ENCODE peak calls at places on chromosome 12, in five cellular contexts. K, E, Q, Z and F are unnamed samples.

GRCh38 chr12:123621619-123622530 is 11.6 kb downstream of the EIF2B1 start:
- DNase-seq in K (no peak), E (no peak), Q (no peak), Z (no peak), F (no peak)

GRCh38 chr12:124774462-124775167 is 89.0 kb downstream of the SCARB1 start:
- DNase-seq in K (no peak), E (peak; percentile 85), Q (peak; percentile 30), Z (peak; percentile 48), F (no peak)

GRCh38 chr12:24152270-24152669 is 202.8 kb upstream of the SOX5 start:
- DNase-seq in K (no peak), E (no peak), Q (peak; percentile 64), Z (no peak), F (no peak)

GRCh38 chr12:125096894-125097293 is 31.7 kb downstream of the AACS start:
- DNase-seq in K (no peak), E (no peak), Q (no peak), Z (no peak), F (no peak)

GRCh38 chr12:71057330-71057729 is 100.5 kb downstream of the TSPAN8 start:
- DNase-seq in K (no peak), E (no peak), Q (no peak), Z (no peak), F (no peak)

GRCh38 chr12:27361372-27361771 is 28.7 kb downstream of the BMAL2 start:
- DNase-seq in K (no peak), E (peak; percentile 87), Q (no peak), Z (no peak), F (no peak)

GRCh38 chr12:53996188-53996885 is 3.6 kb upstream of the HOXC9 start:
- DNase-seq in K (no peak), E (no peak), Q (no peak), Z (no peak), F (no peak)

GRCh38 chr12:88579572-88579940 is 715 bp downstream of the KITLG start:
- DNase-seq in K (no peak), E (no peak), Q (peak; percentile 49), Z (peak; percentile 55), F (no peak)

GRCh38 chr12:93048646-93049045 is 119.6 kb upstream of the EEA1 start:
- DNase-seq in K (no peak), E (no peak), Q (no peak), Z (no peak), F (no peak)

GRCh38 chr12:48003226-48004038 is 844 bp downstream of the COL2A1 start:
- DNase-seq in K (no peak), E (no peak), Q (no peak), Z (peak; percentile 10), F (peak; percentile 50)

GRCh38 chr12:12704593-12705230 is 8.7 kb upstream of the GPR19 start:
- DNase-seq in K (no peak), E (peak; percentile 95), Q (peak; percentile 96), Z (peak; percentile 93), F (peak; percentile 83)

GRCh38 chr12:120742207-120742536 is 16.5 kb downstream of the ACADS start:
- DNase-seq in K (no peak), E (no peak), Q (no peak), Z (no peak), F (no peak)

GRCh38 chr12:14395059-14395778 is 29.7 kb downstream of the ATF7IP start:
- DNase-seq in K (no peak), E (no peak), Q (no peak), Z (no peak), F (no peak)

GRCh38 chr12:70641691-70642090 is 4.5 kb upstream of the PTPRB start:
- DNase-seq in K (no peak), E (no peak), Q (no peak), Z (no peak), F (no peak)

GRCh38 chr12:45039757-45040156 is 11.1 kb downstream of the DBX2 start:
- DNase-seq in K (no peak), E (no peak), Q (no peak), Z (no peak), F (no peak)

GRCh38 chr12:50799908-50800307 is 36.0 kb downstream of the ATF1 start:
- DNase-seq in K (no peak), E (no peak), Q (peak; percentile 8), Z (peak; percentile 28), F (no peak)

GRCh38 chr12:26434299-26434915 is 239.0 kb downstream of the SSPN start:
- DNase-seq in K (peak; percentile 29), E (peak; percentile 68), Q (peak; percentile 80), Z (peak; percentile 71), F (peak; percentile 21)

GRCh38 chr12:52896190-52897100 is 8.4 kb downstream of the KRT8 start:
- DNase-seq in K (no peak), E (no peak), Q (no peak), Z (peak; percentile 28), F (no peak)

GRCh38 chr12:4322789-4323188 is 1.8 kb downstream of the TIGAR start:
- DNase-seq in K (no peak), E (no peak), Q (no peak), Z (no peak), F (no peak)

GRCh38 chr12:26056335-26056734 is 68.5 kb downstream of the BHLHE41 start:
- DNase-seq in K (no peak), E (peak; percentile 59), Q (no peak), Z (no peak), F (no peak)

GRCh38 chr12:110282956-110283817 is 2.1 kb downstream of the ATP2A2 start:
- DNase-seq in K (no peak), E (no peak), Q (no peak), Z (peak; percentile 28), F (no peak)

GRCh38 chr12:123150273-123150803 is 552 bp downstream of the PITPNM2 start:
- DNase-seq in K (no peak), E (no peak), Q (no peak), Z (peak; percentile 20), F (no peak)

GRCh38 chr12:39199371-39199770 is 243.5 kb downstream of the KIF21A start:
- DNase-seq in K (no peak), E (no peak), Q (peak; percentile 36), Z (peak; percentile 49), F (no peak)

GRCh38 chr12:53276511-53276910 is 8.4 kb downstream of the ESPL1 start:
- DNase-seq in K (no peak), E (no peak), Q (no peak), Z (no peak), F (no peak)

GRCh38 chr12:24909667-24910066 is 39.2 kb downstream of the BCAT1 start:
- DNase-seq in K (no peak), E (peak; percentile 97), Q (no peak), Z (peak; percentile 96), F (no peak)

GRCh38 chr12:51307655-51308593 is 16.1 kb downstream of the BIN2 start:
- DNase-seq in K (no peak), E (peak; percentile 87), Q (no peak), Z (peak; percentile 43), F (no peak)

GRCh38 chr12:6342140-6342889 is 439 bp upstream of the TNFRSF1A start:
- DNase-seq in K (no peak), E (no peak), Q (peak; percentile 60), Z (no peak), F (no peak)

GRCh38 chr12:6340745-6341438 is 984 bp downstream of the TNFRSF1A start:
- DNase-seq in K (no peak), E (no peak), Q (no peak), Z (peak; percentile 4), F (no peak)

GRCh38 chr12:6338955-6339761 is 2.7 kb downstream of the TNFRSF1A start:
- DNase-seq in K (no peak), E (no peak), Q (no peak), Z (peak; percentile 39), F (no peak)

GRCh38 chr12:6343518-6343917 is 1.6 kb upstream of the TNFRSF1A start:
- DNase-seq in K (no peak), E (no peak), Q (peak; percentile 53), Z (no peak), F (no peak)

DNA sequence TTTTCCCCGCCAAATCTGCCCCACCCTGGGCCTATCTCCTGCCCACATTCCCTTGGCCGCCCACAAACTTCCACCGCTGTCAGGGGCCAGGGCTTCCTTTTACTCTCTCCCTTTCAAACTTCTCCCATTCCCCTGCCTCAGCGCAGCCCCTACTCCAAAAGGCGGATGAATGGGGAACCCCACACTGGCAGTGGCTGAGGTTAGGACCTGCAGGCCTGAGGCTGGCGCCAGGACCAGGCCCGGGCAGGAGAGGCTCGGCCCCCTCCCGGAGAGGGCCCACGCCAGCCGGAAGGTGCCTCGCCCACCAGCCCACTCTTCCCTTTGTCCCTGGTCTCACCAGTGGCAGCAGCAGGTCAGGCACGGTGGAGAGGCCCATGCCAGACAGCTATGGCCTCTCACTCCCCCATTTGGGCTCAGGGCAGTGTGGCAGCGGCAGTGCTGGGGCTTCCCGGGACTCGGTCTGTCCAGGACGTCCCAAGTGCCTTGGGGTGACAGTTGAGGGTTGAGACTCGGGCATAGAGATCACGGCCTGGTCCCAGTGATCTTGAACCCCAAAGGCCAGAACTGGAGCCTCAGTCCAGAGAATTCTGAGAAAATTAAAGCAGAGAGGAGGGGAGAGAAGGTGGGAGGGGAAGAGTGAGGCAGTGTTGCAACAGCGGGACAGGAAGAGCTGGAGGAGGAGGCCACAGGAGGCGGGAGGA is at the start of gene TNFRSF1A:
- DNase-seq in K (no peak), E (peak; percentile 85), Q (peak; percentile 89), Z (peak; percentile 89), F (no peak)
- H2BK15ac ChIP-seq in K (peak within 1 kb of the TSS; percentile 82), E (peak within 1 kb of the TSS; percentile 99), Q (no peak within 1 kb of the TSS), Z (peak within 1 kb of the TSS; percentile 66), F (peak within 1 kb of the TSS; percentile 41)

GRCh38 chr12:8605057-8605456 is 7.6 kb downstream of the AICDA start:
- DNase-seq in K (no peak), E (no peak), Q (no peak), Z (no peak), F (no peak)
- H3K36me3 ChIP-seq in K (no peaks in the 10 kb centered on the region), E (no peaks in the 10 kb centered on the region), Q (no peaks in the 10 kb centered on the region), Z (no peaks in the 10 kb centered on the region), F (no peaks in the 10 kb centered on the region)

GRCh38 chr12:114817491-114818440 is 133.8 kb upstream of the TBX3 start:
- DNase-seq in K (no peak), E (no peak), Q (peak; percentile 16), Z (no peak), F (no peak)

GRCh38 chr12:114809132-114809531 is 125.2 kb upstream of the TBX3 start:
- DNase-seq in K (no peak), E (no peak), Q (peak; percentile 16), Z (no peak), F (no peak)

GRCh38 chr12:114812384-114812783 is 128.4 kb upstream of the TBX3 start:
- DNase-seq in K (no peak), E (no peak), Q (no peak), Z (no peak), F (no peak)

GRCh38 chr12:114815157-114815556 is 131.2 kb upstream of the TBX3 start:
- DNase-seq in K (no peak), E (no peak), Q (peak; percentile 49), Z (no peak), F (no peak)

GRCh38 chr12:114812858-114813761 is 129.1 kb upstream of the TBX3 start:
- DNase-seq in K (no peak), E (peak; percentile 74), Q (peak; percentile 40), Z (peak; percentile 82), F (peak; percentile 59)
- H3K4me3 ChIP-seq in K (peak overlapping the region; percentile 10), E (peak overlapping the region; percentile 7), Q (no peak overlapping the region), Z (no peak overlapping the region), F (no peak overlapping the region)

GRCh38 chr12:3083241-3083921 is 6.2 kb downstream of the TSPAN9 start:
- DNase-seq in K (no peak), E (no peak), Q (no peak), Z (no peak), F (no peak)

GRCh38 chr12:3086729-3087323 is 9.6 kb downstream of the TSPAN9 start:
- DNase-seq in K (no peak), E (no peak), Q (no peak), Z (no peak), F (no peak)

GRCh38 chr12:3084742-3085141 is 7.6 kb downstream of the TSPAN9 start:
- DNase-seq in K (peak; percentile 65), E (no peak), Q (peak; percentile 87), Z (no peak), F (no peak)

GRCh38 chr12:3083949-3084348 is 6.8 kb downstream of the TSPAN9 start:
- DNase-seq in K (no peak), E (no peak), Q (peak; percentile 57), Z (no peak), F (no peak)

GRCh38 chr12:3085341-3086125 is 8.4 kb downstream of the TSPAN9 start:
- DNase-seq in K (no peak), E (no peak), Q (no peak), Z (no peak), F (no peak)
- H2BK15ac ChIP-seq in K (peak overlapping the region; percentile 95), E (no peak overlapping the region), Q (no peak overlapping the region), Z (no peak overlapping the region), F (no peak overlapping the region)